ENCODE peak calls at places on chromosomes 13 and 19, in six cellular contexts. One of them, this sample, is unnamed.

GRCh38 chr19:45352914-45353796 is 12.6 kb downstream of the KLC3 start:
- DNase-seq in HepG2: no peak
- DNase-seq in K562: no peak
- DNase-seq in GM12878: no peak
- DNase-seq in endothelial cell of umbilical vein: no peak
- DNase-seq in A549: no peak
- DNase-seq in this sample: peak; percentile 21

GRCh38 chr19:6364353-6364752 is 3.0 kb downstream of the CLPP start:
- DNase-seq in HepG2: no peak
- DNase-seq in endothelial cell of umbilical vein: no peak
- DNase-seq in A549: no peak
- DNase-seq in GM12878: no peak
- DNase-seq in K562: no peak
- DNase-seq in this sample: no peak

GRCh38 chr13:23466144-23467002 is 32.9 kb upstream of the SACS start:
- DNase-seq in HepG2: peak; percentile 54
- DNase-seq in endothelial cell of umbilical vein: peak; percentile 77
- DNase-seq in A549: peak; percentile 41
- DNase-seq in GM12878: peak; percentile 73
- DNase-seq in K562: peak; percentile 13
- DNase-seq in this sample: peak; percentile 91

GRCh38 chr13:32894589-32895001 is 121.6 kb upstream of the KL start:
- DNase-seq in endothelial cell of umbilical vein: no peak
- DNase-seq in HepG2: no peak
- DNase-seq in K562: no peak
- DNase-seq in A549: no peak
- DNase-seq in GM12878: no peak
- DNase-seq in this sample: peak; percentile 92

GRCh38 chr13:113975416-113975815 is 1.5 kb upstream of the C13orf46 start:
- DNase-seq in K562: no peak
- DNase-seq in HepG2: no peak
- DNase-seq in A549: no peak
- DNase-seq in endothelial cell of umbilical vein: no peak
- DNase-seq in GM12878: no peak
- DNase-seq in this sample: no peak

GRCh38 chr19:1008268-1009042 is 8.2 kb downstream of the GRIN3B start:
- DNase-seq in A549: no peak
- DNase-seq in endothelial cell of umbilical vein: no peak
- DNase-seq in HepG2: no peak
- DNase-seq in GM12878: no peak
- DNase-seq in K562: no peak
- DNase-seq in this sample: no peak

GRCh38 chr13:68627377-68627776 is 1397.2 kb upstream of the PCDH9 start:
- DNase-seq in K562: no peak
- DNase-seq in GM12878: no peak
- DNase-seq in HepG2: no peak
- DNase-seq in A549: no peak
- DNase-seq in endothelial cell of umbilical vein: no peak
- DNase-seq in this sample: no peak

GRCh38 chr19:13774217-13775191 is at the start of gene C19orf53:
- DNase-seq in HepG2: peak; percentile 81
- DNase-seq in A549: peak; percentile 88
- DNase-seq in endothelial cell of umbilical vein: peak; percentile 95
- DNase-seq in GM12878: peak; percentile 83
- DNase-seq in K562: peak; percentile 97
- DNase-seq in this sample: peak; percentile 93

GRCh38 chr19:1214862-1215731 is 9.5 kb downstream of the STK11 start:
- DNase-seq in A549: no peak
- DNase-seq in K562: no peak
- DNase-seq in GM12878: no peak
- DNase-seq in HepG2: no peak
- DNase-seq in endothelial cell of umbilical vein: no peak
- DNase-seq in this sample: no peak

GRCh38 chr19:16769385-16769784 is 49.7 kb downstream of the NWD1 start:
- DNase-seq in endothelial cell of umbilical vein: no peak
- DNase-seq in GM12878: no peak
- DNase-seq in K562: no peak
- DNase-seq in A549: no peak
- DNase-seq in HepG2: no peak
- DNase-seq in this sample: no peak

GRCh38 chr13:80783926-80784325 is 443.0 kb upstream of the SPRY2 start:
- DNase-seq in endothelial cell of umbilical vein: no peak
- DNase-seq in K562: no peak
- DNase-seq in A549: no peak
- DNase-seq in GM12878: no peak
- DNase-seq in HepG2: no peak
- DNase-seq in this sample: no peak

GRCh38 chr19:21482863-21483276 is 22.5 kb upstream of the ZNF429 start:
- DNase-seq in GM12878: no peak
- DNase-seq in A549: no peak
- DNase-seq in K562: peak; percentile 32
- DNase-seq in endothelial cell of umbilical vein: peak; percentile 13
- DNase-seq in HepG2: peak; percentile 6
- DNase-seq in this sample: peak; percentile 72

GRCh38 chr13:27919299-27919933 is 384 bp upstream of the PDX1 start:
- DNase-seq in GM12878: no peak
- DNase-seq in HepG2: peak; percentile 12
- DNase-seq in endothelial cell of umbilical vein: no peak
- DNase-seq in A549: no peak
- DNase-seq in K562: peak; percentile 53
- DNase-seq in this sample: no peak

GRCh38 chr13:42553098-42554046 is 20.6 kb upstream of the TNFSF11 start:
- DNase-seq in endothelial cell of umbilical vein: peak; percentile 83
- DNase-seq in GM12878: no peak
- DNase-seq in K562: no peak
- DNase-seq in HepG2: no peak
- DNase-seq in A549: no peak
- DNase-seq in this sample: no peak

GRCh38 chr13:102707465-102707864 is 12.6 kb upstream of the METTL21C start:
- DNase-seq in HepG2: no peak
- DNase-seq in K562: no peak
- DNase-seq in GM12878: no peak
- DNase-seq in A549: peak; percentile 8
- DNase-seq in endothelial cell of umbilical vein: peak; percentile 93
- DNase-seq in this sample: no peak

GRCh38 chr13:25493930-25494707 is 122.3 kb downstream of the ATP8A2 start:
- DNase-seq in endothelial cell of umbilical vein: no peak
- DNase-seq in K562: no peak
- DNase-seq in HepG2: no peak
- DNase-seq in GM12878: no peak
- DNase-seq in A549: no peak
- DNase-seq in this sample: peak; percentile 23

GRCh38 chr19:50377517-50377916 is 1.3 kb downstream of the NR1H2 start:
- DNase-seq in endothelial cell of umbilical vein: no peak
- DNase-seq in K562: peak; percentile 54
- DNase-seq in HepG2: no peak
- DNase-seq in A549: no peak
- DNase-seq in GM12878: no peak
- DNase-seq in this sample: no peak

GRCh38 chr19:46951236-46951986 is 68.2 kb upstream of the NPAS1 start:
- DNase-seq in GM12878: no peak
- DNase-seq in A549: peak; percentile 94
- DNase-seq in HepG2: peak; percentile 75
- DNase-seq in K562: no peak
- DNase-seq in endothelial cell of umbilical vein: no peak
- DNase-seq in this sample: no peak

GRCh38 chr13:49472186-49472585 is 23.6 kb upstream of the PHF11 start:
- DNase-seq in GM12878: no peak
- DNase-seq in K562: no peak
- DNase-seq in endothelial cell of umbilical vein: no peak
- DNase-seq in A549: no peak
- DNase-seq in HepG2: no peak
- DNase-seq in this sample: no peak

GRCh38 chr19:46372901-46373572 is 26.1 kb downstream of the PPP5C start:
- DNase-seq in endothelial cell of umbilical vein: peak; percentile 30
- DNase-seq in HepG2: no peak
- DNase-seq in GM12878: no peak
- DNase-seq in K562: no peak
- DNase-seq in A549: peak; percentile 86
- DNase-seq in this sample: peak; percentile 42

GRCh38 chr13:24463078-24463477 is 49.5 kb downstream of the PARP4 start:
- DNase-seq in endothelial cell of umbilical vein: no peak
- DNase-seq in HepG2: no peak
- DNase-seq in K562: no peak
- DNase-seq in A549: no peak
- DNase-seq in GM12878: no peak
- DNase-seq in this sample: no peak

GRCh38 chr13:113974304-113975281 is 717 bp upstream of the C13orf46 start:
- DNase-seq in A549: no peak
- DNase-seq in HepG2: no peak
- DNase-seq in GM12878: no peak
- DNase-seq in endothelial cell of umbilical vein: no peak
- DNase-seq in K562: no peak
- DNase-seq in this sample: no peak

DNA sequence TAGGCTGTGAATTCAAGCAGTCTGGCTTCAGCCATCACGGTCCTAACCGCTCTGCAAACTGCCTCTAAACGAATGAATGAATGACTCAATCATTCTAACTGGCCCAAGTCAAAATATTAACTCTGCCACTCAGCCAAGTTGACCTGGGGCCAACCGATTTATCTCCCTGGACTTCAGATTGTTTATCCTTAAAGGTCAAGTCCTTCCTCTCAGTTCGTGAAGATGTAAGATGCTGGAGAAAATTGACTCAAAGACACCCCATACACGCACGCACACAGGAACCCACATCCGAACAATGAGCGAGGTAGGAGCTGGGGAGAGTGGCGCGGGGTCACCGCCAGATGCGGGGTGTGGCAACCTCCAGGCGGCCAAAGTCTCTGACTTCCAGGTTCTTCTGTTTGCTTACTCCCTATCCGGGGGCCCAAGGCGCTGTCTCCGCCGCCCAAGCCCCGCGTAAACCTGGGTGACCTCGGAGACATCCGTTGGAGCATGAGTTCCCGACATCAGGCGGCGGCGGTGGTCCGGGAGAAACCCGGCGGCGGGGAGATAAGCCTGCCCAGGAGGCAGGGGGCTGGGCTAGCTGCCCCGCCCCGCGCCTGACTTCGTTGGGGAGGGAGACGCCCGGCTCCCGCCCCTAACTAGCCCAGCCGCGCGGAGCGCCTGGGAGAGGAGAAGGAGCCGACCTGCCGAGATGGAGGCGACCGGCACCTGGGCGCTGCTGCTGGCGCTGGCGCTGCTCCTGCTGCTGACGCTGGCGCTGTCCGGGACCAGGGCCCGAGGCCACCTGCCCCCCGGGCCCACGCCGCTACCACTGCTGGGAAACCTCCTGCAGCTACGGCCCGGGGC is at the start of gene CYP2S1:
- DNase-seq in A549: peak; percentile 93
- DNase-seq in HepG2: no peak
- DNase-seq in K562: peak; percentile 94
- DNase-seq in GM12878: no peak
- DNase-seq in endothelial cell of umbilical vein: no peak
- DNase-seq in this sample: no peak
- TF ChIP-seq POLR2A in A549: peak; percentile 90
- TF ChIP-seq POLR2A in HepG2: no peak
- TF ChIP-seq POLR2A in K562: no peak
- TF ChIP-seq POLR2A in GM12878: no peak
- TF ChIP-seq POLR2A in endothelial cell of umbilical vein: no peak
- TF ChIP-seq POLR2A in this sample: no peak

GRCh38 chr19:58229255-58229639 is 533 bp downstream of the ZNF544 start:
- DNase-seq in A549: peak; percentile 32
- DNase-seq in K562: no peak
- DNase-seq in endothelial cell of umbilical vein: peak; percentile 45
- DNase-seq in GM12878: no peak
- DNase-seq in HepG2: peak; percentile 30
- DNase-seq in this sample: peak; percentile 43
- TF ChIP-seq CTCF in A549: no peak
- TF ChIP-seq CTCF in K562: peak; percentile 77
- TF ChIP-seq CTCF in endothelial cell of umbilical vein: no peak
- TF ChIP-seq CTCF in GM12878: peak; percentile 26
- TF ChIP-seq CTCF in HepG2: peak; percentile 43
- TF ChIP-seq CTCF in this sample: peak; percentile 10

GRCh38 chr19:18683109-18683954 is at the start of gene CRTC1:
- DNase-seq in endothelial cell of umbilical vein: peak; percentile 87
- DNase-seq in K562: peak; percentile 99
- DNase-seq in HepG2: peak; percentile 66
- DNase-seq in GM12878: peak; percentile 39
- DNase-seq in A549: peak; percentile 83
- DNase-seq in this sample: peak; percentile 84

GRCh38 chr19:18685597-18686164 is 2.2 kb downstream of the CRTC1 start:
- DNase-seq in endothelial cell of umbilical vein: no peak
- DNase-seq in A549: no peak
- DNase-seq in HepG2: no peak
- DNase-seq in GM12878: no peak
- DNase-seq in K562: no peak
- DNase-seq in this sample: no peak

GRCh38 chr19:18684642-18684993 is 1.1 kb downstream of the CRTC1 start:
- DNase-seq in GM12878: no peak
- DNase-seq in HepG2: no peak
- DNase-seq in A549: no peak
- DNase-seq in endothelial cell of umbilical vein: no peak
- DNase-seq in K562: no peak
- DNase-seq in this sample: no peak

GRCh38 chr19:18683955-18684641 is 618 bp downstream of the CRTC1 start:
- DNase-seq in HepG2: no peak
- DNase-seq in GM12878: no peak
- DNase-seq in K562: no peak
- DNase-seq in endothelial cell of umbilical vein: no peak
- DNase-seq in A549: no peak
- DNase-seq in this sample: no peak

GRCh38 chr19:18682807-18683108 is 722 bp upstream of the CRTC1 start:
- DNase-seq in K562: no peak
- DNase-seq in HepG2: no peak
- DNase-seq in endothelial cell of umbilical vein: no peak
- DNase-seq in A549: no peak
- DNase-seq in GM12878: no peak
- DNase-seq in this sample: peak; percentile 69
- TF ChIP-seq MYC in K562: no peak
- TF ChIP-seq MYC in HepG2: no peak
- TF ChIP-seq MYC in endothelial cell of umbilical vein: no peak
- TF ChIP-seq MYC in A549: no peak
- TF ChIP-seq MYC in GM12878: no peak
- TF ChIP-seq MYC in this sample: no peak

DNA sequence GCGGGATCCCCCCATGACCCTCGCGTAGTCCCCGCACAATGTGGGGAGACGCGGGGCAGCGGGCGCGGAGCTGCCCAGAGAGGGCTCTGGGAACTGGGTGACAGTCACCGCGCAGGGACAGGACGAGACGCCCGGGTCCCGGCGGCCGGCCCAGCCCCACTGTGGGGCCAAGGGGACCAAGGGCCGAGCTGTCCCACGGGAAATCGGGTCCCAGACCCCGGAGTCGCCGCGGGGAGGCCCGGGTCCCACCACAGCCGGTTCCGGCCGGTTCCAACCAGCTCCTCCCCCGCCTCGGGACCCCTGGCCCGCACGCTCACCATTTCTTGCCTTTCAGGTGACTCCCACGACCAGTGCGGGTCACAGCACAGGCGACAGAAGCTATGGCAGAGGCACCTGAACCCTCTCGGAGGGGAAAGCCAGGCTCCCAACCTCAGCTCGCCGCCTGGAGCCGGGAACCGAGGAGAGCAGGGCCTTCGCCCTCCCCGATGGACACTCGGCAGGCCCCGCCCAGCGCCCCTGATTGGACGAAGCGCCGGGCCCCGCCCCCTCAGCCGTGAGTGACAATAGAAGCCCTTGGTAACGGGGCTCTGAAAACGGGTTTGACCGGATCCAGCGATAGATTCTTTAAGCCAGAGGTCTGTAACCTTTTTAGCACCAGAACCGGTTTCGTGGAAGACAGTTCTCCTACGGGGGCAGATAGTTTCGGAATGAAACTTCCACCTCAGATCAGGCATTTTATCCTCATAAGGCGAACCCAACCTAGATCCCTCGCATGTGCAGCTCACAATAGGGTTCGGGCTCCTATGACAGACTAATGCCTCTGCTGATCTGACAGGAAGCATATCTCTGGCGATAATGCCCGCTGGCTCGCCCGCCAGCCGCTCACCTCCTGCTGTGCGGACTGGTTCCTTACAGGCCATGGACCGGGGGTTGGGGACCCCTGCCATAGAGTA is at the start of gene ZNF433:
- DNase-seq in GM12878: no peak
- DNase-seq in K562: peak; percentile 85
- DNase-seq in HepG2: peak; percentile 84
- DNase-seq in endothelial cell of umbilical vein: peak; percentile 76
- DNase-seq in A549: no peak
- DNase-seq in this sample: no peak
- TF ChIP-seq POLR2A in GM12878: peak; percentile 91
- TF ChIP-seq POLR2A in K562: peak; percentile 76
- TF ChIP-seq POLR2A in HepG2: peak; percentile 89
- TF ChIP-seq POLR2A in endothelial cell of umbilical vein: peak; percentile 68
- TF ChIP-seq POLR2A in A549: no peak
- TF ChIP-seq POLR2A in this sample: no peak

This sample was measured in NB4.